ENCODE peak calls at places on chromosomes 7 and 10, in nine cellular contexts. One of them, this sample, is unnamed.

GRCh38 chr10:107614939-107615665 is 450.6 kb upstream of the SORCS1 start:
- DNase-seq in AG09319: no peak
- DNase-seq in skeletal muscle cell: no peak
- DNase-seq in NCI-H1930: no peak
- DNase-seq in occipital lobe: no peak
- DNase-seq in esophagus muscularis mucosa: no peak
- DNase-seq in activated T-helper 1 cell treated with anti-CD3 and anti-CD28 coated beads, Interleukin-12 subunit alpha, Interleukin-12 subunit beta, Interleukin-2, Interleukin-4 antibody, amounts not matched to agents 30 ng/mL and 10 ng/mL and 1 ng/mL, durations not matched to agents 14 hours and 24 hours and 36 hours: no peak
- DNase-seq in GM20000: no peak
- DNase-seq in HFF-Myc: no peak
- DNase-seq in this sample: no peak

GRCh38 chr7:51101111-51101757 is 215.4 kb downstream of the COBL start:
- DNase-seq in occipital lobe: no peak
- DNase-seq in AG09319: no peak
- DNase-seq in HFF-Myc: no peak
- DNase-seq in esophagus muscularis mucosa: no peak
- DNase-seq in skeletal muscle cell: no peak
- DNase-seq in NCI-H1930: no peak
- DNase-seq in activated T-helper 1 cell treated with anti-CD3 and anti-CD28 coated beads, Interleukin-12 subunit alpha, Interleukin-12 subunit beta, Interleukin-2, Interleukin-4 antibody, amounts not matched to agents 30 ng/mL and 10 ng/mL and 1 ng/mL, durations not matched to agents 14 hours and 24 hours and 36 hours: no peak
- DNase-seq in GM20000: no peak
- DNase-seq in this sample: no peak

GRCh38 chr10:118259288-118259906 is 82.7 kb downstream of the FAM204A start:
- DNase-seq in occipital lobe: no peak
- DNase-seq in skeletal muscle cell: no peak
- DNase-seq in esophagus muscularis mucosa: no peak
- DNase-seq in HFF-Myc: no peak
- DNase-seq in GM20000: peak; percentile 39
- DNase-seq in activated T-helper 1 cell treated with anti-CD3 and anti-CD28 coated beads, Interleukin-12 subunit alpha, Interleukin-12 subunit beta, Interleukin-2, Interleukin-4 antibody, amounts not matched to agents 30 ng/mL and 10 ng/mL and 1 ng/mL, durations not matched to agents 14 hours and 24 hours and 36 hours: no peak
- DNase-seq in NCI-H1930: peak; percentile 2
- DNase-seq in AG09319: no peak
- DNase-seq in this sample: no peak

GRCh38 chr7:7148799-7149481 is 33.4 kb upstream of the C1GALT1 start:
- DNase-seq in AG09319: no peak
- DNase-seq in activated T-helper 1 cell treated with anti-CD3 and anti-CD28 coated beads, Interleukin-12 subunit alpha, Interleukin-12 subunit beta, Interleukin-2, Interleukin-4 antibody, amounts not matched to agents 30 ng/mL and 10 ng/mL and 1 ng/mL, durations not matched to agents 14 hours and 24 hours and 36 hours: no peak
- DNase-seq in HFF-Myc: no peak
- DNase-seq in occipital lobe: no peak
- DNase-seq in skeletal muscle cell: no peak
- DNase-seq in GM20000: no peak
- DNase-seq in NCI-H1930: no peak
- DNase-seq in esophagus muscularis mucosa: no peak
- DNase-seq in this sample: no peak

GRCh38 chr10:98778277-98778759 is 331.6 kb upstream of the HPS1 start:
- DNase-seq in occipital lobe: no peak
- DNase-seq in GM20000: no peak
- DNase-seq in NCI-H1930: no peak
- DNase-seq in HFF-Myc: no peak
- DNase-seq in skeletal muscle cell: no peak
- DNase-seq in activated T-helper 1 cell treated with anti-CD3 and anti-CD28 coated beads, Interleukin-12 subunit alpha, Interleukin-12 subunit beta, Interleukin-2, Interleukin-4 antibody, amounts not matched to agents 30 ng/mL and 10 ng/mL and 1 ng/mL, durations not matched to agents 14 hours and 24 hours and 36 hours: no peak
- DNase-seq in esophagus muscularis mucosa: no peak
- DNase-seq in AG09319: no peak
- DNase-seq in this sample: no peak

GRCh38 chr7:519429-519973 is at the start of gene PDGFA:
- DNase-seq in HFF-Myc: no peak
- DNase-seq in activated T-helper 1 cell treated with anti-CD3 and anti-CD28 coated beads, Interleukin-12 subunit alpha, Interleukin-12 subunit beta, Interleukin-2, Interleukin-4 antibody, amounts not matched to agents 30 ng/mL and 10 ng/mL and 1 ng/mL, durations not matched to agents 14 hours and 24 hours and 36 hours: no peak
- DNase-seq in occipital lobe: no peak
- DNase-seq in NCI-H1930: no peak
- DNase-seq in AG09319: no peak
- DNase-seq in GM20000: peak; percentile 69
- DNase-seq in esophagus muscularis mucosa: no peak
- DNase-seq in skeletal muscle cell: no peak
- DNase-seq in this sample: no peak

GRCh38 chr7:106534271-106534846 is 126.6 kb downstream of the CCDC71L start:
- DNase-seq in HFF-Myc: no peak
- DNase-seq in occipital lobe: no peak
- DNase-seq in GM20000: no peak
- DNase-seq in esophagus muscularis mucosa: peak; percentile 82
- DNase-seq in skeletal muscle cell: no peak
- DNase-seq in AG09319: no peak
- DNase-seq in activated T-helper 1 cell treated with anti-CD3 and anti-CD28 coated beads, Interleukin-12 subunit alpha, Interleukin-12 subunit beta, Interleukin-2, Interleukin-4 antibody, amounts not matched to agents 30 ng/mL and 10 ng/mL and 1 ng/mL, durations not matched to agents 14 hours and 24 hours and 36 hours: no peak
- DNase-seq in NCI-H1930: no peak
- DNase-seq in this sample: no peak

GRCh38 chr10:128457136-128457535 is 330.9 kb upstream of the MKI67 start:
- DNase-seq in activated T-helper 1 cell treated with anti-CD3 and anti-CD28 coated beads, Interleukin-12 subunit alpha, Interleukin-12 subunit beta, Interleukin-2, Interleukin-4 antibody, amounts not matched to agents 30 ng/mL and 10 ng/mL and 1 ng/mL, durations not matched to agents 14 hours and 24 hours and 36 hours: no peak
- DNase-seq in esophagus muscularis mucosa: no peak
- DNase-seq in HFF-Myc: no peak
- DNase-seq in NCI-H1930: no peak
- DNase-seq in GM20000: no peak
- DNase-seq in skeletal muscle cell: no peak
- DNase-seq in AG09319: no peak
- DNase-seq in occipital lobe: no peak
- DNase-seq in this sample: no peak